ENCODE peak calls at places on chromosome 10, in four cellular contexts. One of them, this sample, is unnamed.
A peak's percentile ranks its signal among the peaks of the same experiment; 100 is the strongest.

GRCh38 chr10:7410800-7411670 is at the start of gene SFMBT2:
- DNase-seq in GM12878: no peak
- DNase-seq in IMR-90: peak; percentile 49
- DNase-seq in K562: peak; percentile 70
- DNase-seq in this sample: peak; percentile 65

GRCh38 chr10:124741281-124741921 is 2.8 kb downstream of the FAM53B start:
- DNase-seq in IMR-90: peak; percentile 64
- DNase-seq in GM12878: no peak
- DNase-seq in K562: peak; percentile 85
- DNase-seq in this sample: peak; percentile 85

GRCh38 chr10:6108631-6109443 is 20.0 kb downstream of the RBM17 start:
- DNase-seq in K562: peak; percentile 51
- DNase-seq in IMR-90: peak; percentile 61
- DNase-seq in GM12878: no peak
- DNase-seq in this sample: peak; percentile 61

GRCh38 chr10:119748871-119749270 is 23.0 kb downstream of the INPP5F start:
- DNase-seq in IMR-90: no peak
- DNase-seq in GM12878: no peak
- DNase-seq in K562: no peak
- DNase-seq in this sample: no peak

GRCh38 chr10:83516788-83517187 is 622.5 kb upstream of the GHITM start:
- DNase-seq in K562: no peak
- DNase-seq in GM12878: no peak
- DNase-seq in IMR-90: no peak
- DNase-seq in this sample: no peak

GRCh38 chr10:33478675-33479125 is 144.2 kb upstream of the NRP1 start:
- DNase-seq in K562: no peak
- DNase-seq in GM12878: no peak
- DNase-seq in IMR-90: no peak
- DNase-seq in this sample: no peak

GRCh38 chr10:4982764-4983226 is 19.6 kb downstream of the AKR1C1 start:
- DNase-seq in K562: peak; percentile 24
- DNase-seq in GM12878: no peak
- DNase-seq in IMR-90: peak; percentile 12
- DNase-seq in this sample: no peak

GRCh38 chr10:70758757-70759514 is 26.2 kb downstream of the TBATA start:
- DNase-seq in K562: peak; percentile 89
- DNase-seq in GM12878: peak; percentile 17
- DNase-seq in IMR-90: peak; percentile 66
- DNase-seq in this sample: peak; percentile 52

GRCh38 chr10:44125879-44126675 is 258.8 kb downstream of the CXCL12 start:
- DNase-seq in GM12878: no peak
- DNase-seq in K562: no peak
- DNase-seq in IMR-90: peak; percentile 64
- DNase-seq in this sample: no peak

GRCh38 chr10:34319197-34319846 is 495.8 kb downstream of the PARD3 start:
- DNase-seq in IMR-90: peak; percentile 97
- DNase-seq in GM12878: no peak
- DNase-seq in K562: peak; percentile 15
- DNase-seq in this sample: peak; percentile 58

GRCh38 chr10:12160664-12161063 is 31.2 kb downstream of the SEC61A2 start:
- DNase-seq in GM12878: no peak
- DNase-seq in IMR-90: no peak
- DNase-seq in K562: no peak
- DNase-seq in this sample: no peak

GRCh38 chr10:46223626-46224413 is 63.0 kb upstream of the ANTXRL start:
- DNase-seq in K562: no peak
- DNase-seq in GM12878: no peak
- DNase-seq in IMR-90: no peak
- DNase-seq in this sample: no peak

GRCh38 chr10:86336341-86336740 is 30.3 kb downstream of the GRID1 start:
- DNase-seq in GM12878: no peak
- DNase-seq in IMR-90: no peak
- DNase-seq in K562: no peak
- DNase-seq in this sample: no peak

GRCh38 chr10:72564596-72564995 is 61.3 kb downstream of the MICU1 start:
- DNase-seq in GM12878: no peak
- DNase-seq in K562: no peak
- DNase-seq in IMR-90: peak; percentile 82
- DNase-seq in this sample: no peak

GRCh38 chr10:112875474-112876267 is 74.4 kb upstream of the TCF7L2 start:
- DNase-seq in IMR-90: peak; percentile 86
- DNase-seq in K562: no peak
- DNase-seq in GM12878: no peak
- DNase-seq in this sample: peak; percentile 25

GRCh38 chr10:48605264-48605615 is 367 bp upstream of the ARHGAP22 start:
- DNase-seq in GM12878: no peak
- DNase-seq in K562: no peak
- DNase-seq in IMR-90: peak; percentile 16
- DNase-seq in this sample: peak; percentile 36

GRCh38 chr10:34403512-34403911 is 411.6 kb downstream of the PARD3 start:
- DNase-seq in GM12878: no peak
- DNase-seq in IMR-90: peak; percentile 85
- DNase-seq in K562: no peak
- DNase-seq in this sample: no peak

GRCh38 chr10:119602241-119603095 is 5.7 kb upstream of the TIAL1 start:
- DNase-seq in IMR-90: no peak
- DNase-seq in GM12878: no peak
- DNase-seq in K562: peak; percentile 65
- DNase-seq in this sample: peak; percentile 38

GRCh38 chr10:27285093-27285492 is 44.5 kb upstream of the ACBD5 start:
- DNase-seq in K562: peak; percentile 30
- DNase-seq in IMR-90: peak; percentile 2
- DNase-seq in GM12878: no peak
- DNase-seq in this sample: peak; percentile 19

GRCh38 chr10:88687853-88688467 is 18.1 kb upstream of the LIPK start:
- DNase-seq in IMR-90: peak; percentile 24
- DNase-seq in GM12878: no peak
- DNase-seq in K562: peak; percentile 2
- DNase-seq in this sample: peak; percentile 31

GRCh38 chr10:88689366-88689765 is 16.7 kb upstream of the LIPK start:
- DNase-seq in GM12878: no peak
- DNase-seq in IMR-90: no peak
- DNase-seq in K562: no peak
- DNase-seq in this sample: no peak

DNA sequence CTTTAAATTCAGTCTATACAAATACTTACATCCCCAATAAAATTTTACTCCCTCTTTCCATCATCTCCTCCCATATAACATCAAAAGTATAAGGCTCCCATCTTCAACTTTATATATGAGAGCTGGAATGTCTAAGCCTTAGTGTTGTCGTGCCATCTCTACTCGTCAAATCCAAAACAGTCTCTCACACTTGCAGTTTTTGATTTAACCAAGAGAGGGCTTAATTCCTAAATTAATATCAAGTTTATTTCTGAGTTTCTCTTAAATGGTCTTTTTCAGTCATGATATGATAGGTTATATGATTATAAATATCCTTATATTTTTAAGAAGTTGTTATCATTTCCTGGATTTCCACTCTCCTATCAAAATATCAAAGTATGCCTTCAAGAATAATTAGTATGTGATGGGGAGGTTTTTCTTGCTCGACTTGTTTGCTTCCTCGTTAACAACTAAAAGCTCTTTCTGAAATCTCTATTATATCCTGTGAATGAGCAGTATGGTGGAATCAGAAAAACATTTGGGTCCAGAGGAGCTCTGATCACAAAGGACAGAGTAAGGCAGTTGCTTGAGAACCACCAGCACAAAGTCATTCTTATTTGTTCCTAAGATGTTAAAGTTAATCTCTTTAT is 12.5 kb upstream of the LIPK start:
- DNase-seq in K562: no peak
- DNase-seq in IMR-90: no peak
- DNase-seq in GM12878: no peak
- DNase-seq in this sample: peak; percentile 30
- TF ChIP-seq FOS in K562: no peak
- TF ChIP-seq FOS in IMR-90: no peak
- TF ChIP-seq FOS in GM12878: no peak
- TF ChIP-seq FOS in this sample: no peak

GRCh38 chr10:16965740-16966447 is 148.7 kb upstream of the RSU1 start:
- DNase-seq in GM12878: no peak
- DNase-seq in K562: no peak
- DNase-seq in IMR-90: peak; percentile 99
- DNase-seq in this sample: peak; percentile 91
- TF ChIP-seq FOS in GM12878: no peak
- TF ChIP-seq FOS in K562: no peak
- TF ChIP-seq FOS in IMR-90: peak; percentile 65
- TF ChIP-seq FOS in this sample: peak; percentile 61

DNA sequence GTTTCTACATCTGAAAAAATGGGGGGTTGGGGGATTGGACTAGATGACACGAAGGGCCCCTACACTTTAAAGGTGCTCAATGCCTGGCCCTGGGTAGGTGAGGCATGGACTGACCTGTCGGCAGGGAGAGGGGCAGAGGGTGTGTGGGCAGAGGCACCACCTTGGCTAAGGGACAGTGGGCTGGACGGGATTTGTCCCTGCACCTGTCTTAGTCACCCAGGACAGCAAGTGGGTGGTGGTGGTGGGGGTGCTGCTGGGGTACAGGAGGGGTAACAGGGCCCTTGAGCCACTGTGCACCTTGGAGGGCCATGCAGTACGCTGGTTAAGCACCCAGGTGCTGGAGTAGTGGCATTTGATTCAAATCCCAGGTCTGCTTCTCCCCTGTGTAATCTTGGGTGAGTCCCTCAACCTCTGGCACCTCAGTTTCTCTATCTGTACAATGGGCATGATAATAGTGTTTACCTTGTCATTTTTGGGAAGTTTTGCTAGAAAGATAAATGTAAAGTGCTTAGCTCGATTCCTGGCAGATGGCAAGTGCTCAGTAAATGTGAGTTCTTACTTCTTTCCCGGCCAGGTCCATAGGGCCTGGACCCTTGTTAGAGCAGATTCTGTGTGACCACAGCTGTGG is 18.1 kb upstream of the SFRP5 start:
- DNase-seq in K562: no peak
- DNase-seq in IMR-90: no peak
- DNase-seq in GM12878: no peak
- DNase-seq in this sample: no peak
- TF ChIP-seq FOS in K562: no peak
- TF ChIP-seq FOS in IMR-90: no peak
- TF ChIP-seq FOS in GM12878: no peak
- TF ChIP-seq FOS in this sample: no peak

DNA sequence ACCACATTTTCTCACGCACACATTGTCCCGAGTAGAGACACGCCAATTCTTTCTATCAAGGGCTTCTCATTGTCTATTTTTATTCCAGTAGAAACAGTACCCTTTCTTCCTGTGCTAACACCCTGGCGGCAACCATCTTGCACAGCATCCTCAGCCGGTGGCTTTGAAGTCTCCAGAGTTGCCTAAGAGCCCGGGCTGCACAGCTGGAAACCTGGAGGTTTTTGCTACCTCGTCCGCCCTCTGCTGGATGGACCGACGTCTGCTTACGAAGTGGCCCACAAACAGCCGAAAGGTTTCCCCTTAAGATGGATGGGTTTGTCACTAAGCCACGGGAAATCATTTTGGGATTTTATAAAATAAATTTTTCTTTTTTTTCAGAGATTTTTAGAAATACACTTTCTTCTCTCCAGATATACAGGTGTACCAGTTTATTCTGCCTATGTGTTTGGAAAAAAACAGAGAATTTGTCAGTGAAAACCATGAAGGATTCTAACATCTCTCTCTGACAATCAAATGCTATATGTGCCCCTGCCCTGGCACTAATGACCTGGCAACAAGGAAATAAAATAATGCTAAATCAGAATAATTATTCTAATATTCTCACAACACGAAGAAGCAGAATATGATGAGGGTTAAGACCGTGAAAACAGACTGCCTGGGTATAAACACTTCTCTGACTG is 81.8 kb upstream of the FAM204A start:
- DNase-seq in IMR-90: peak; percentile 81
- DNase-seq in K562: peak; percentile 79
- DNase-seq in GM12878: no peak
- DNase-seq in this sample: peak; percentile 75
- TF ChIP-seq FOS in IMR-90: no peak
- TF ChIP-seq FOS in K562: no peak
- TF ChIP-seq FOS in GM12878: no peak
- TF ChIP-seq FOS in this sample: no peak

GRCh38 chr10:47269294-47269693 is 30.7 kb upstream of the GDF10 start:
- DNase-seq in IMR-90: no peak
- DNase-seq in K562: peak; percentile 21
- DNase-seq in GM12878: no peak
- DNase-seq in this sample: no peak
- TF ChIP-seq FOS in IMR-90: no peak
- TF ChIP-seq FOS in K562: no peak
- TF ChIP-seq FOS in GM12878: no peak
- TF ChIP-seq FOS in this sample: no peak

GRCh38 chr10:77877461-77878344 is 48.9 kb downstream of the DLG5 start:
- DNase-seq in K562: no peak
- DNase-seq in GM12878: peak; percentile 20
- DNase-seq in IMR-90: peak; percentile 82
- DNase-seq in this sample: peak; percentile 73
- TF ChIP-seq FOS in K562: no peak
- TF ChIP-seq FOS in GM12878: no peak
- TF ChIP-seq FOS in IMR-90: no peak
- TF ChIP-seq FOS in this sample: no peak